ENCODE peak calls at places on chromosomes 7 and 10, in ten cellular contexts. K is tibial artery; O is left ventricle myocardium inferior; I is CD4-positive, CD25-positive, alpha-beta regulatory T cell; B is aorta; V is MM.1S; Y is sigmoid colon; R is spleen; H is brain microvascular endothelial cell; L is heart right ventricle. A is an unnamed sample.

GRCh38 chr10:92965314-92965713 is 95.3 kb upstream of the CYP26C1 start:
- DNase-seq in K (no peak), O (no peak), I (peak; percentile 34), B (no peak), V (peak; percentile 66), Y (no peak), R (no peak), H (no peak), L (no peak), A (no peak)

GRCh38 chr10:36670616-36671402 is 454.6 kb upstream of the ANKRD30A start:
- DNase-seq in K (no peak), O (no peak), I (no peak), B (no peak), V (no peak), Y (no peak), R (no peak), H (no peak), L (no peak), A (no peak)

GRCh38 chr7:95028683-95029082 is 121.3 kb downstream of the PPP1R9A start:
- DNase-seq in K (no peak), O (no peak), I (no peak), B (no peak), V (peak; percentile 44), Y (no peak), R (no peak), H (no peak), L (no peak), A (no peak)

GRCh38 chr7:101941481-101942383 is 124.3 kb downstream of the CUX1 start:
- DNase-seq in K (no peak), O (no peak), I (no peak), B (no peak), V (peak; percentile 76), Y (peak; percentile 86), R (no peak), H (peak; percentile 59), L (no peak), A (peak; percentile 61)

GRCh38 chr10:834493-834892 is 97.0 kb downstream of the LARP4B start:
- DNase-seq in K (no peak), O (no peak), I (no peak), B (no peak), V (no peak), Y (no peak), R (no peak), H (no peak), L (no peak), A (no peak)

GRCh38 chr7:42198974-42199668 is 37.9 kb downstream of the GLI3 start:
- DNase-seq in K (no peak), O (no peak), I (no peak), B (no peak), V (no peak), Y (no peak), R (no peak), H (no peak), L (no peak), A (no peak)

GRCh38 chr7:84848219-84848973 is 338.5 kb downstream of the SEMA3D start:
- DNase-seq in K (no peak), O (no peak), I (no peak), B (no peak), V (no peak), Y (no peak), R (no peak), H (no peak), L (no peak), A (no peak)

GRCh38 chr10:8596929-8597472 is 542.5 kb downstream of the GATA3 start:
- DNase-seq in K (no peak), O (no peak), I (no peak), B (no peak), V (no peak), Y (no peak), R (no peak), H (no peak), L (no peak), A (no peak)

GRCh38 chr7:114412548-114412947 is 2.1 kb upstream of the FOXP2 start:
- DNase-seq in K (no peak), O (no peak), I (no peak), B (no peak), V (no peak), Y (no peak), R (no peak), H (no peak), L (no peak), A (no peak)

GRCh38 chr10:115093286-115093775 is at the start of gene ATRNL1:
- DNase-seq in K (no peak), O (no peak), I (no peak), B (peak; percentile 53), V (peak; percentile 77), Y (peak; percentile 65), R (peak; percentile 79), H (no peak), L (peak; percentile 21), A (peak; percentile 67)

GRCh38 chr7:74454059-74454947 is 597 bp downstream of the GTF2IRD1 start:
- DNase-seq in K (no peak), O (no peak), I (no peak), B (no peak), V (no peak), Y (peak; percentile 72), R (no peak), H (no peak), L (peak; percentile 39), A (peak; percentile 46)

GRCh38 chr7:143375298-143376034 is 5.7 kb upstream of the ZYX start:
- DNase-seq in K (no peak), O (no peak), I (peak; percentile 55), B (no peak), V (no peak), Y (no peak), R (peak; percentile 80), H (no peak), L (no peak), A (no peak)

GRCh38 chr10:110279062-110279986 is 25.4 kb downstream of the SMNDC1 start:
- DNase-seq in K (no peak), O (no peak), I (peak; percentile 58), B (peak; percentile 59), V (peak; percentile 43), Y (peak; percentile 72), R (no peak), H (peak; percentile 60), L (no peak), A (peak; percentile 67)

DNA sequence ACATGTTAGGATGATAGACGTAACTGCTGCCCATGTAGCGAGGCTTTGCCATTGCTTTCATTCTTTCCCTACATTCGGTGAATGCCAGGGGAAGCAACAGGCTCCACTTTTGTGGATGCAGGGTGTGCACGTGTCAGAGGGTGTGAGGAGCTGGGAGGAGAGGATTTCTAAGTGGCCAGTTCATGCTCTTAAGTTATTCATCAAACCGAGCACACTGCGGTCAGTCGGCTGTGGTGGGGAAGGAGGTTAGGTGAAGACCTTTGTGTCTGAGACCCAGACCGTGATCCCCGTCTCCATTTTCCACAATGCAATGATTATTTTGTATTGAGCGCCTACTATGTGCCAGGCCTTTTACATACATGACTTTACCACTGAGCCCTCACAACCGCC is 438.6 kb upstream of the GALNT17 start:
- DNase-seq in K (peak; percentile 69), O (no peak), I (no peak), B (peak; percentile 57), V (no peak), Y (no peak), R (no peak), H (no peak), L (no peak), A (no peak)
- H3K36me3 ChIP-seq in K (no peaks in the 10 kb centered on the region), O (no peaks in the 10 kb centered on the region), I (no peaks in the 10 kb centered on the region), B (no peaks in the 10 kb centered on the region), V (no peaks in the 10 kb centered on the region), Y (no peaks in the 10 kb centered on the region), R (no peaks in the 10 kb centered on the region), H (no peaks in the 10 kb centered on the region), L (no peaks in the 10 kb centered on the region), A (no peaks in the 10 kb centered on the region)

GRCh38 chr10:99742240-99742639 is 10.2 kb downstream of the CUTC start:
- DNase-seq in K (no peak), O (no peak), I (no peak), B (no peak), V (no peak), Y (no peak), R (no peak), H (no peak), L (no peak), A (no peak)
- H3K36me3 ChIP-seq in K (peaks cover 83% of the 10 kb centered on the region), O (peaks cover 100% of the 10 kb centered on the region), I (peaks cover 92% of the 10 kb centered on the region), B (no peaks in the 10 kb centered on the region), V (peaks cover 22% of the 10 kb centered on the region), Y (peaks cover 6% of the 10 kb centered on the region), R (peaks cover 86% of the 10 kb centered on the region), H (peaks cover 34% of the 10 kb centered on the region), L (no peaks in the 10 kb centered on the region), A (no peaks in the 10 kb centered on the region)

DNA sequence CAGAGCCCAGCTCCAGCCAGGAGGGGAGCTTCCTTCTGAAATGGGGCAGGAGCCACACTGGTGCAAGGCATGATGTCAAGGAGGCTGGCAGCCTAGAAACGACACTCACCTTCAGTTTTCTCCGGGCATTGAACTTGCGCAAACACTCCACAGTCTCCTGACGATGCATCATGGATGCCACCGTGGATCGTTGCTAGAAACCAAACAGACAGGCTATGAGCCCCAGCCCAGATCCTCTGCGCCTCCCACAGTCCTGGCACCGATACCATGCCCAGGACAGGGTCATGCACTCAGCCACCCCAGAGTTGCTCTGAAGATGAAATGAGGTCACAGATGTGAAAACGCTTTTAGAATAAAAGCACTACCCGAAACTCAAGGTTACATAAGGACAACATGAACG is 31.0 kb upstream of the NDST2 start:
- DNase-seq in K (no peak), O (no peak), I (no peak), B (no peak), V (no peak), Y (no peak), R (no peak), H (no peak), L (no peak), A (no peak)
- H3K36me3 ChIP-seq in K (peaks cover 97% of the 10 kb centered on the region), O (peaks cover 68% of the 10 kb centered on the region), I (peaks cover 69% of the 10 kb centered on the region), B (peaks cover 20% of the 10 kb centered on the region), V (no peaks in the 10 kb centered on the region), Y (peaks cover 44% of the 10 kb centered on the region), R (peaks cover 75% of the 10 kb centered on the region), H (peaks cover 26% of the 10 kb centered on the region), L (peaks cover 5% of the 10 kb centered on the region), A (peaks cover 53% of the 10 kb centered on the region)

DNA sequence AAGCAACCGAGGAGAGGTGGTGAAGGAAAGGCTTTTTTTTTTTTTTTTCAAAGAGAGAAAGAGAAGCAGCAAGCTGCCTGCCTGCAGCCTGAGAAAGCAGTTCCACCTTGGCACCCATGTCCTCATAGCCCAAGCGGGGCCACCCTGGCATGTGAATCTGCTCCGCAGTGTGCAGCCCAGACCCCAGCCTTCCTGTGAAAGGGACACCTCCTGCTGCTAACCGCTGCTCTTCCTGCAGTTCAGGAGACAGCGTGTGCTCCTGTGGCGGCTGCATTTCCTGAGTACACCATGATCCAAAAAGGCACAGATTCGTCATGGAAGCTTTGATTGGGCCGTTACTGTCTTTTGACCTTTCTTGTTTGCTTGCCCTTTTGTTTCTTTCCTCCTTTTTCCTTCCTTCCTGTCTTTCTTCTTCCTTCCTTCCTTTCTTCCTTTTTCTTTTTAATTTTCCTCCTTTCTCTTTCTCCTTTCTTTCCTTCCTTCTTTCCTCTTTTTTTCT is 38.1 kb downstream of the IKZF1 start:
- DNase-seq in K (no peak), O (no peak), I (peak; percentile 35), B (no peak), V (no peak), Y (peak; percentile 55), R (peak; percentile 90), H (no peak), L (no peak), A (no peak)
- H3K36me3 ChIP-seq in K (no peaks in the 10 kb centered on the region), O (no peaks in the 10 kb centered on the region), I (peaks cover 29% of the 10 kb centered on the region), B (no peaks in the 10 kb centered on the region), V (peaks cover 7% of the 10 kb centered on the region), Y (no peaks in the 10 kb centered on the region), R (no peaks in the 10 kb centered on the region), H (no peaks in the 10 kb centered on the region), L (no peaks in the 10 kb centered on the region), A (no peaks in the 10 kb centered on the region)